ENCODE peak calls at places on chromosomes 3 and 15, in four cellular contexts. M, Z, I and A are unnamed samples.

GRCh38 chr3:46461971-46462910 is 2.5 kb downstream of the LTF start:
- DNase-seq in I (peak; percentile 19), Z (no peak), M (no peak), A (no peak)

GRCh38 chr3:31968927-31969418 is 12.1 kb downstream of the OSBPL10 start:
- DNase-seq in I (peak; percentile 93), Z (no peak), M (no peak), A (no peak)

GRCh38 chr3:185586644-185586964 is 509 bp downstream of the SENP2 start:
- DNase-seq in Z (no peak), I (no peak), M (no peak), A (no peak)

GRCh38 chr3:44125882-44126281 is 115.8 kb upstream of the TOPAZ1 start:
- DNase-seq in I (no peak), M (no peak), Z (no peak), A (no peak)

GRCh38 chr3:169863458-169863899 is 6.3 kb downstream of the LRRC31 start:
- DNase-seq in M (peak; percentile 23), Z (peak; percentile 34), I (peak; percentile 72), A (peak; percentile 48)

GRCh38 chr3:23923786-23924185 is 6.9 kb downstream of the RPL15 start:
- DNase-seq in M (no peak), I (peak; percentile 83), Z (no peak), A (no peak)

GRCh38 chr15:92473784-92474183 is 80.1 kb downstream of the ST8SIA2 start:
- DNase-seq in M (no peak), Z (no peak), I (no peak), A (no peak)

GRCh38 chr15:28125673-28126651 is 26.8 kb upstream of the OCA2 start:
- DNase-seq in Z (no peak), I (peak; percentile 64), M (no peak), A (no peak)

GRCh38 chr3:10437995-10438901 is 67.1 kb downstream of the ATP2B2 start:
- DNase-seq in M (peak; percentile 66), Z (no peak), I (peak; percentile 96), A (no peak)

GRCh38 chr3:28050895-28051294 is 190.5 kb upstream of the CMC1 start:
- DNase-seq in Z (no peak), I (peak; percentile 5), M (no peak), A (no peak)

GRCh38 chr15:98658831-98659699 is 10.7 kb downstream of the IGF1R start:
- DNase-seq in Z (no peak), M (no peak), I (peak; percentile 60), A (no peak)

GRCh38 chr3:188789201-188789600 is 382.6 kb upstream of the TPRG1 start:
- DNase-seq in M (no peak), Z (no peak), I (peak; percentile 30), A (no peak)

GRCh38 chr3:18079739-18080138 is 337.3 kb upstream of the TBC1D5 start:
- DNase-seq in Z (no peak), M (no peak), I (peak; percentile 2), A (no peak)

GRCh38 chr3:185549651-185550111 is 2.7 kb downstream of the LIPH start:
- DNase-seq in Z (no peak), I (peak; percentile 48), M (no peak), A (no peak)

GRCh38 chr3:76497636-76498035 is 542.3 kb upstream of the ROBO2 start:
- DNase-seq in I (peak; percentile 47), Z (no peak), M (no peak), A (no peak)

DNA sequence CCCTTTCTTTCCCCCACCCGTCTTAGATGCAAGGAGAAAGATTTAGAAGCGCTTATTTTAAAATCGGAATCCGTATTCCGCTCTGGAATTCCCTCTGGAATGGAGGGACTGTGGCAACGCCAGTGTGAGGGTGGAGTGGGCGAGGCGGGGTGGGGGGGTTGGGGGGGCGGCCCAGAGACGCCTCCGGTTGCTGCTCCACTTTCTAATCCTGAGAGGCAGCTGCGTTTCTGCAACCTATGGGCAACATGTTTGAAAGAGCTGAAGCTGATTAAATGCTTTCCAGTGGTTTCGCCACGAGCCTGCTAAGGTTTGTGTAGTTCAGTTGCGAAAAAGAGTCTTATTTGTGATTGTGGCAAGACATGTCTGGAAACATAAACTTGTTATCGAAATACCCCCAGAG is at the start of gene CCK:
- DNase-seq in Z (no peak), I (no peak), M (no peak), A (no peak)
- H3K4me3 ChIP-seq in Z (no peak within 1 kb of the TSS), I (no peak within 1 kb of the TSS), M (peak within 1 kb of the TSS; percentile 42), A (no peak within 1 kb of the TSS)

GRCh38 chr3:99681976-99682375 is 43.6 kb downstream of the COL8A1 start:
- DNase-seq in M (no peak), Z (no peak), I (no peak), A (no peak)
- H3K36me3 ChIP-seq in M (no peaks in the 10 kb centered on the region), Z (no peaks in the 10 kb centered on the region), I (no peaks in the 10 kb centered on the region), A (no peaks in the 10 kb centered on the region)

GRCh38 chr15:76972420-76973361 is 22.2 kb upstream of the PSTPIP1 start:
- DNase-seq in Z (no peak), I (peak; percentile 42), M (peak; percentile 36), A (no peak)
- H3K4me3 ChIP-seq in Z (no peak overlapping the region), I (no peak overlapping the region), M (peak overlapping the region; percentile 36), A (no peak overlapping the region)

GRCh38 chr3:20154078-20154477 is 31.9 kb downstream of the SGO1 start:
- DNase-seq in Z (no peak), I (no peak), M (no peak), A (no peak)

GRCh38 chr3:20145874-20146273 is 40.1 kb downstream of the SGO1 start:
- DNase-seq in Z (no peak), M (no peak), I (no peak), A (no peak)

GRCh38 chr3:20143519-20143918 is 42.5 kb downstream of the SGO1 start:
- DNase-seq in M (no peak), Z (no peak), I (no peak), A (no peak)

GRCh38 chr3:20147374-20147773 is 38.6 kb downstream of the SGO1 start:
- DNase-seq in Z (no peak), I (no peak), M (no peak), A (no peak)

GRCh38 chr3:20148456-20148855 is 37.5 kb downstream of the SGO1 start:
- DNase-seq in Z (no peak), M (no peak), I (no peak), A (no peak)
- H3K36me3 ChIP-seq in Z (no peaks in the 10 kb centered on the region), M (peaks cover 3% of the 10 kb centered on the region), I (no peaks in the 10 kb centered on the region), A (peaks cover 3% of the 10 kb centered on the region)

GRCh38 chr3:184379375-184380209 is at the start of gene CHRD:
- DNase-seq in I (no peak), Z (no peak), M (peak; percentile 48), A (no peak)
- H3K4me3 ChIP-seq in I (peak within 1 kb of the TSS; percentile 39), Z (peak within 1 kb of the TSS; percentile 54), M (peak within 1 kb of the TSS; percentile 72), A (peak within 1 kb of the TSS; percentile 51)

DNA sequence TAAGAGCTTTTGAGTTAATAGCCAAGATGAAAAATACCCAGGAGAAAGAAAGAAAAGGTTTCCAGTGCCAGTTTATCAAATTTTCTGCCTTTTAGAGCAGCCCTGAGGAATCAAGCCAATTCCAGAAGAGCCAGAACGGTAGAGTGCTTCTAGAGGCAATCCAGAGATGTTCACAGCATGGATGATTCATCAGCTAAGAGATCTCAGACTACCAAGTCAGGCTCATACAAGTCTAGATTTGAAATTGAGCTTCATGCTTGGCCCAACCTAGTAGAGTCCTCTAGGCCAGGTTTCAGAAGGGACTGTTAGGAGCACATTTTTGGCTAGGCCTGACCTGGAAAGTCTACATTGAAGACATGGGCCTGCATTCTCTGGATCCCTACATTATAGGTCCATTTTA is 15.5 kb downstream of the WDR48 start:
- DNase-seq in Z (no peak), M (no peak), I (no peak), A (no peak)
- H3K36me3 ChIP-seq in Z (no peaks in the 10 kb centered on the region), M (no peaks in the 10 kb centered on the region), I (peaks cover 11% of the 10 kb centered on the region), A (peaks cover 9% of the 10 kb centered on the region)

DNA sequence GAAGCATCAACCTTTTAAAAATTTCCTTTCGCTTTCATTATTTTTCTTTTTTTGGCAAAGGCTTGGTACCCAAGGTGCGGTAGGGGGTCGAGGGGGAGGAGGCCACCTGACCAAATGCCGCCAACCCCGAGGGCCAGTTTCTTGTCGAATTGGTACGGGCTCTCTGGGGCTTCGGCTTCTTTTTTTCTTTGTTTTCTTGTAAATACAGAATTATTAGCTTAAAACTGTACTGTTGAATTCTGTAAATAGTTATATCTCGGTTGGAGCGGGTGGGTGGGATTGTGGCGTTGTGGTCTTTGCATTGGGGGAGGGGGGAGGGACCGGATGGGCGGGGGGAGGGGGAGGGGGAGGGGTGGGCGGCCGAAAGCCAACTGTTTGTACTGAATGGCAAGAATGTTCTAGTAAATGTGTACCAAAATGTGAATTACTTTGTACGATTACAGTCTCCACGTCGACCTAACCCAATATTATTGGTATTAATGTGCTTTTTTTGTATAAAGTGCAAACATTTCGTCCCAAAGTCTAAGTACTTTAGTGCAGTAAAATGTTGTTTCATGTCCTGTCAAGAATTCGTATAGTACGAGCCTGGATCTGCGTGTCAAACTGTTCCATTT is 4.7 kb downstream of the ZIC1 start:
- DNase-seq in I (no peak), Z (no peak), M (no peak), A (no peak)
- H3K4me3 ChIP-seq in I (no peak overlapping the region), Z (no peak overlapping the region), M (peak overlapping the region; percentile 75), A (peak overlapping the region; percentile 6)